ENCODE peak calls at places on chromosomes 13 and 19, in six cellular contexts. C, Y, T, K, J and P are unnamed samples.

GRCh38 chr13:23679214-23679613 is 109.0 kb downstream of the TNFRSF19 start:
- DNase-seq in T (no peak), C (no peak), Y (no peak), K (no peak), J (no peak), P (no peak)

GRCh38 chr13:27997904-27998522 is 9.5 kb upstream of the URAD start:
- DNase-seq in J (peak; percentile 65), T (no peak), C (peak; percentile 54), K (peak; percentile 12), Y (no peak), P (no peak)

GRCh38 chr19:15123900-15124299 is 16.7 kb downstream of the SYDE1 start:
- DNase-seq in T (no peak), Y (peak; percentile 97), K (no peak), C (peak; percentile 83), J (peak; percentile 66), P (no peak)

GRCh38 chr13:35723061-35723461 is 246.6 kb upstream of the MAB21L1 start:
- DNase-seq in Y (peak; percentile 77), K (no peak), C (no peak), T (peak; percentile 64), J (peak; percentile 11), P (no peak)

GRCh38 chr19:55584871-55585270 is 4.2 kb upstream of the ZNF579 start:
- DNase-seq in T (no peak), K (no peak), Y (no peak), C (no peak), J (no peak), P (no peak)

GRCh38 chr13:79547821-79548220 is 66.9 kb downstream of the NDFIP2 start:
- DNase-seq in T (no peak), Y (no peak), K (no peak), J (no peak), C (no peak), P (no peak)

GRCh38 chr13:104372128-104372527 is 1305.9 kb upstream of the SLC10A2 start:
- DNase-seq in Y (no peak), J (no peak), T (no peak), K (no peak), C (no peak), P (no peak)

GRCh38 chr19:7505288-7505681 is 10.6 kb upstream of the ZNF358 start:
- DNase-seq in K (no peak), Y (no peak), J (peak; percentile 40), T (no peak), C (no peak), P (no peak)

GRCh38 chr19:33621811-33622504 is at the start of gene CHST8:
- DNase-seq in J (peak; percentile 18), T (no peak), Y (no peak), K (no peak), C (peak; percentile 42), P (no peak)

GRCh38 chr13:75705395-75705794 is 69.3 kb downstream of the LMO7 start:
- DNase-seq in C (no peak), J (no peak), Y (no peak), T (no peak), K (peak; percentile 50), P (no peak)

GRCh38 chr19:45448887-45449299 is 18.9 kb upstream of the FOSB start:
- DNase-seq in T (no peak), K (no peak), Y (no peak), J (peak; percentile 57), C (no peak), P (no peak)

GRCh38 chr13:76387561-76387960 is 498.6 kb downstream of the KCTD12 start:
- DNase-seq in T (no peak), Y (no peak), J (no peak), K (no peak), C (no peak), P (no peak)

GRCh38 chr13:22162889-22163288 is 492.0 kb downstream of the FGF9 start:
- DNase-seq in J (no peak), K (no peak), Y (no peak), C (no peak), T (no peak), P (no peak)

GRCh38 chr13:22161871-22162270 is 491.0 kb downstream of the FGF9 start:
- DNase-seq in C (no peak), Y (no peak), J (no peak), T (no peak), K (no peak), P (no peak)
- TF ChIP-seq EP300 in C (no peak), Y (no peak), J (no peak), T (no peak), K (no peak), P (no peak)

GRCh38 chr19:18568367-18568766 is 3.3 kb upstream of the UBA52 start:
- DNase-seq in J (no peak), K (no peak), T (no peak), Y (no peak), C (no peak), P (no peak)

GRCh38 chr19:18574691-18575291 is 3.1 kb downstream of the UBA52 start:
- DNase-seq in J (no peak), K (no peak), Y (no peak), T (no peak), C (no peak), P (no peak)

GRCh38 chr19:18566953-18567352 is 4.7 kb upstream of the UBA52 start:
- DNase-seq in Y (no peak), C (no peak), J (no peak), K (no peak), T (no peak), P (no peak)

GRCh38 chr19:18576383-18576782 is 4.7 kb downstream of the UBA52 start:
- DNase-seq in J (no peak), T (no peak), Y (no peak), K (no peak), C (no peak), P (no peak)

GRCh38 chr19:18571564-18572344 is at the start of gene UBA52:
- DNase-seq in T (peak; percentile 96), C (peak; percentile 99), J (peak; percentile 99), Y (peak; percentile 99), K (peak; percentile 69), P (peak; percentile 100)
- TF ChIP-seq EP300 in T (peak; percentile 99), C (no peak), J (peak; percentile 73), Y (no peak), K (no peak), P (no peak)

DNA sequence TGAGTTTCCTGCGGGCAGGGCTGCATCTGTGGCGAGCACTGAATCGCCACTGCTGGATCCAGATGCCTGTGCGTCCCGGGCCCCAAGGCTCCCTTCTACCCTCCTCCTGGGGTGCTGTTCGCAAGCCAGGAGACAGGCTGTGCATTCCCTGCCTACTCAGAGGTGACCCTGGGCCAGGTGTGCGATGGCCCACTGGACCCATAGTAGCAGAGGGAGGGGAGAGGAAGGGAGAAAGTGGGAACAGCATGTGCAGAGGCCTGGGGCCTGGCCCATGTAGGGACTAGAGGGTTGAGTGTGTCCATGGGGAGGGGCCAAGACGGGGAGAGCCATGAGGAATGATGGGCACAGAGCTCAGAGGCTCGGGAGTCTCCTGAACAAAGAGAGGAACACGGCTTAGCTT is 27.3 kb downstream of the CARM1 start:
- DNase-seq in C (no peak), K (no peak), J (no peak), T (no peak), Y (no peak), P (no peak)
- TF ChIP-seq EP300 in C (no peak), K (no peak), J (no peak), T (no peak), Y (no peak), P (no peak)

DNA sequence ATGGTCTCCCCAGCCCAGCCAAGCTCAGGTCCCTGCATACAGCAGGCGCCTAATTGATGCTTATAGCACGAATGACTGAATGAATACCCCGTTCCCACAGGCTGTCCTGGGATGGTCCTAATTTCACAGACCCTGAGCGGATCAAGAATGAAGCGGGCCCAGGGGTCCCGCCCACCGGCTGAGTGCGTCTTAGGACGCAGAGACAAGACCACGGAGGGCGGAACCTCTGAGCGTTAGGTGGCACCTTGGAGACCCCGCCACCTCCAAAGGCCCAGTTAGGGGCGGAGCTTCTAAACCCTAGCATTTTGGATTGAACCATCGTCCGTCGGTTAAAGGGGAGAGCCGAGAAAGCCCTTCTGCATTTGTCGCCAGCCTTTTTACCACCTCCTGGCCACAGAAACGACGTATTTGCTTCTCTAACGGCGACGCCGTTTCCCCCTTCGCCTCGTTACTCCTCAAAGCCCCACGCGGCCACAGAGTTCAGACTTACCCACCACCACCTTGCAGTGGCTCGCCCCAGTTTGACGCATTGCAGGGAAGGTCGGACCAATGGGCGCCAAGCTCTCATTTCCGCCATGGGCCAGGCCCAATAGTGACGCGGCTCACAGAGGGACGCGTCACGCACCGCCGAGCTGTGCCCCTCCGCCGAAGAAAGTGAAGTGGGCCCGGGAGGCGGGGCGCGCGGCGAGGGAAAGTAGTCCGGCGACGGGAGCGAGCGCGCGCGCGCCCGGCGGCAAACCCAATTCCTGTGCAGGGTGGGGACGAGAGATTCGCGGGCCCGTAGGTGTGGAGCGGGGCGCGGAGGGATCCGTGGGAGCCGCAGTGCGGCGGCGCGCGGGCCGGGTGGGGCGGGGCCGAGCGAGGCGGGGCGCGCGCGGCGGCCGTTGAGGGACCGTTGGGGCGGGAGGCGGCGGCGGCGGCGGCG is 475 bp upstream of the CALM3 start:
- DNase-seq in T (peak; percentile 99), J (peak; percentile 98), Y (peak; percentile 99), K (peak; percentile 98), C (peak; percentile 98), P (peak; percentile 100)
- TF ChIP-seq EP300 in T (peak; percentile 84), J (no peak), Y (no peak), K (no peak), C (no peak), P (no peak)